ENCODE peak calls at places on chromosomes 3 and 15, in five cellular contexts. One of them, this sample, is unnamed.

GRCh38 chr15:58842713-58843396 is 71.8 kb downstream of the MINDY2 start:
- DNase-seq in stimulated activated CD4-positive, alpha-beta T cell treated with anti-CD3 and anti-CD28 coated beads, Interleukin-2, amount 100 ng/mL, for 48 hours: no peak
- DNase-seq in NAMALWA: no peak
- DNase-seq in HTR-8/SVneo: no peak
- DNase-seq in activated CD8-positive, alpha-beta memory T cell treated with anti-CD3 and anti-CD28 coated beads, Interleukin-2, amount 50 U/mL, for 48 hours: no peak
- DNase-seq in this sample: no peak

GRCh38 chr3:111541911-111542483 is at the start of gene CD96:
- DNase-seq in activated CD8-positive, alpha-beta memory T cell treated with anti-CD3 and anti-CD28 coated beads, Interleukin-2, amount 50 U/mL, for 48 hours: peak; percentile 68
- DNase-seq in NAMALWA: no peak
- DNase-seq in HTR-8/SVneo: no peak
- DNase-seq in stimulated activated CD4-positive, alpha-beta T cell treated with anti-CD3 and anti-CD28 coated beads, Interleukin-2, amount 100 ng/mL, for 48 hours: peak; percentile 53
- DNase-seq in this sample: no peak

GRCh38 chr15:60213377-60214010 is 184.3 kb downstream of the ANXA2 start:
- DNase-seq in HTR-8/SVneo: no peak
- DNase-seq in NAMALWA: no peak
- DNase-seq in stimulated activated CD4-positive, alpha-beta T cell treated with anti-CD3 and anti-CD28 coated beads, Interleukin-2, amount 100 ng/mL, for 48 hours: no peak
- DNase-seq in activated CD8-positive, alpha-beta memory T cell treated with anti-CD3 and anti-CD28 coated beads, Interleukin-2, amount 50 U/mL, for 48 hours: no peak
- DNase-seq in this sample: no peak

GRCh38 chr3:132283440-132283839 is 33.8 kb upstream of the ACP3 start:
- DNase-seq in stimulated activated CD4-positive, alpha-beta T cell treated with anti-CD3 and anti-CD28 coated beads, Interleukin-2, amount 100 ng/mL, for 48 hours: no peak
- DNase-seq in NAMALWA: peak; percentile 8
- DNase-seq in HTR-8/SVneo: no peak
- DNase-seq in activated CD8-positive, alpha-beta memory T cell treated with anti-CD3 and anti-CD28 coated beads, Interleukin-2, amount 50 U/mL, for 48 hours: no peak
- DNase-seq in this sample: no peak

GRCh38 chr3:41327718-41328117 is 128.4 kb downstream of the CTNNB1 start:
- DNase-seq in stimulated activated CD4-positive, alpha-beta T cell treated with anti-CD3 and anti-CD28 coated beads, Interleukin-2, amount 100 ng/mL, for 48 hours: no peak
- DNase-seq in activated CD8-positive, alpha-beta memory T cell treated with anti-CD3 and anti-CD28 coated beads, Interleukin-2, amount 50 U/mL, for 48 hours: no peak
- DNase-seq in HTR-8/SVneo: no peak
- DNase-seq in NAMALWA: no peak
- DNase-seq in this sample: no peak

GRCh38 chr3:113532698-113533533 is 561 bp downstream of the SIDT1 start:
- DNase-seq in stimulated activated CD4-positive, alpha-beta T cell treated with anti-CD3 and anti-CD28 coated beads, Interleukin-2, amount 100 ng/mL, for 48 hours: peak; percentile 23
- DNase-seq in activated CD8-positive, alpha-beta memory T cell treated with anti-CD3 and anti-CD28 coated beads, Interleukin-2, amount 50 U/mL, for 48 hours: peak; percentile 78
- DNase-seq in HTR-8/SVneo: no peak
- DNase-seq in NAMALWA: peak; percentile 80
- DNase-seq in this sample: peak; percentile 33

GRCh38 chr15:77630956-77631789 is 1.5 kb downstream of the LINGO1 start:
- DNase-seq in NAMALWA: no peak
- DNase-seq in stimulated activated CD4-positive, alpha-beta T cell treated with anti-CD3 and anti-CD28 coated beads, Interleukin-2, amount 100 ng/mL, for 48 hours: no peak
- DNase-seq in HTR-8/SVneo: no peak
- DNase-seq in activated CD8-positive, alpha-beta memory T cell treated with anti-CD3 and anti-CD28 coated beads, Interleukin-2, amount 50 U/mL, for 48 hours: no peak
- DNase-seq in this sample: no peak

GRCh38 chr3:161014997-161015749 is 90.0 kb downstream of the B3GALNT1 start:
- DNase-seq in activated CD8-positive, alpha-beta memory T cell treated with anti-CD3 and anti-CD28 coated beads, Interleukin-2, amount 50 U/mL, for 48 hours: no peak
- DNase-seq in HTR-8/SVneo: no peak
- DNase-seq in stimulated activated CD4-positive, alpha-beta T cell treated with anti-CD3 and anti-CD28 coated beads, Interleukin-2, amount 100 ng/mL, for 48 hours: no peak
- DNase-seq in NAMALWA: peak; percentile 60
- DNase-seq in this sample: no peak

GRCh38 chr3:51099794-51100542 is 285.1 kb upstream of the MANF start:
- DNase-seq in stimulated activated CD4-positive, alpha-beta T cell treated with anti-CD3 and anti-CD28 coated beads, Interleukin-2, amount 100 ng/mL, for 48 hours: peak; percentile 3
- DNase-seq in activated CD8-positive, alpha-beta memory T cell treated with anti-CD3 and anti-CD28 coated beads, Interleukin-2, amount 50 U/mL, for 48 hours: no peak
- DNase-seq in NAMALWA: peak; percentile 19
- DNase-seq in HTR-8/SVneo: peak; percentile 47
- DNase-seq in this sample: peak; percentile 24

GRCh38 chr15:67212655-67213054 is 41.8 kb downstream of the AAGAB start:
- DNase-seq in stimulated activated CD4-positive, alpha-beta T cell treated with anti-CD3 and anti-CD28 coated beads, Interleukin-2, amount 100 ng/mL, for 48 hours: no peak
- DNase-seq in activated CD8-positive, alpha-beta memory T cell treated with anti-CD3 and anti-CD28 coated beads, Interleukin-2, amount 50 U/mL, for 48 hours: no peak
- DNase-seq in HTR-8/SVneo: no peak
- DNase-seq in NAMALWA: no peak
- DNase-seq in this sample: no peak

GRCh38 chr3:183301937-183302580 is 49.0 kb downstream of the B3GNT5 start:
- DNase-seq in stimulated activated CD4-positive, alpha-beta T cell treated with anti-CD3 and anti-CD28 coated beads, Interleukin-2, amount 100 ng/mL, for 48 hours: no peak
- DNase-seq in HTR-8/SVneo: no peak
- DNase-seq in NAMALWA: no peak
- DNase-seq in activated CD8-positive, alpha-beta memory T cell treated with anti-CD3 and anti-CD28 coated beads, Interleukin-2, amount 50 U/mL, for 48 hours: no peak
- DNase-seq in this sample: no peak

GRCh38 chr3:27677554-27677953 is 44.6 kb downstream of the EOMES start:
- DNase-seq in HTR-8/SVneo: peak; percentile 54
- DNase-seq in stimulated activated CD4-positive, alpha-beta T cell treated with anti-CD3 and anti-CD28 coated beads, Interleukin-2, amount 100 ng/mL, for 48 hours: no peak
- DNase-seq in NAMALWA: no peak
- DNase-seq in activated CD8-positive, alpha-beta memory T cell treated with anti-CD3 and anti-CD28 coated beads, Interleukin-2, amount 50 U/mL, for 48 hours: no peak
- DNase-seq in this sample: no peak

GRCh38 chr3:185824467-185825378 is at the start of gene IGF2BP2:
- DNase-seq in HTR-8/SVneo: no peak
- DNase-seq in stimulated activated CD4-positive, alpha-beta T cell treated with anti-CD3 and anti-CD28 coated beads, Interleukin-2, amount 100 ng/mL, for 48 hours: peak; percentile 42
- DNase-seq in NAMALWA: peak; percentile 72
- DNase-seq in activated CD8-positive, alpha-beta memory T cell treated with anti-CD3 and anti-CD28 coated beads, Interleukin-2, amount 50 U/mL, for 48 hours: peak; percentile 75
- DNase-seq in this sample: peak; percentile 52

GRCh38 chr15:39735120-39735717 is 47.4 kb downstream of the FSIP1 start:
- DNase-seq in activated CD8-positive, alpha-beta memory T cell treated with anti-CD3 and anti-CD28 coated beads, Interleukin-2, amount 50 U/mL, for 48 hours: no peak
- DNase-seq in stimulated activated CD4-positive, alpha-beta T cell treated with anti-CD3 and anti-CD28 coated beads, Interleukin-2, amount 100 ng/mL, for 48 hours: no peak
- DNase-seq in NAMALWA: no peak
- DNase-seq in HTR-8/SVneo: no peak
- DNase-seq in this sample: no peak

GRCh38 chr3:12964713-12965612 is 108.3 kb downstream of the IQSEC1 start:
- DNase-seq in activated CD8-positive, alpha-beta memory T cell treated with anti-CD3 and anti-CD28 coated beads, Interleukin-2, amount 50 U/mL, for 48 hours: no peak
- DNase-seq in NAMALWA: no peak
- DNase-seq in HTR-8/SVneo: no peak
- DNase-seq in stimulated activated CD4-positive, alpha-beta T cell treated with anti-CD3 and anti-CD28 coated beads, Interleukin-2, amount 100 ng/mL, for 48 hours: no peak
- DNase-seq in this sample: no peak

GRCh38 chr3:133476971-133477375 is 77.1 kb downstream of the BFSP2 start:
- DNase-seq in NAMALWA: peak; percentile 81
- DNase-seq in HTR-8/SVneo: no peak
- DNase-seq in activated CD8-positive, alpha-beta memory T cell treated with anti-CD3 and anti-CD28 coated beads, Interleukin-2, amount 50 U/mL, for 48 hours: no peak
- DNase-seq in stimulated activated CD4-positive, alpha-beta T cell treated with anti-CD3 and anti-CD28 coated beads, Interleukin-2, amount 100 ng/mL, for 48 hours: no peak
- DNase-seq in this sample: no peak

GRCh38 chr3:40720863-40721262 is 196.1 kb downstream of the ZNF621 start:
- DNase-seq in stimulated activated CD4-positive, alpha-beta T cell treated with anti-CD3 and anti-CD28 coated beads, Interleukin-2, amount 100 ng/mL, for 48 hours: no peak
- DNase-seq in NAMALWA: no peak
- DNase-seq in HTR-8/SVneo: no peak
- DNase-seq in activated CD8-positive, alpha-beta memory T cell treated with anti-CD3 and anti-CD28 coated beads, Interleukin-2, amount 50 U/mL, for 48 hours: no peak
- DNase-seq in this sample: peak; percentile 74